ENCODE peak calls at places on chromosomes 3 and 15, in ten cellular contexts. E is fibroblast of mammary gland, S is GM13977, D is fibroblast of pulmonary artery, H is B cell, Z is GM12865, U is GM23338, J is thoracic aorta, T is prostate gland, B is endothelial cell. G is an unnamed sample.

GRCh38 chr3:30233924-30234666 is 372.3 kb upstream of the TGFBR2 start:
- DNase-seq in E (no peak), S (no peak), D (peak; percentile 55), H (no peak), Z (no peak), U (no peak), J (no peak), T (no peak), B (no peak), G (no peak)

GRCh38 chr3:188584958-188585689 is 431.2 kb downstream of the LPP start:
- DNase-seq in E (peak; percentile 28), S (no peak), D (peak; percentile 43), H (peak; percentile 32), Z (no peak), U (peak; percentile 50), J (no peak), T (no peak), B (no peak), G (no peak)

GRCh38 chr3:157239082-157239704 is 79.2 kb upstream of the CCNL1 start:
- DNase-seq in E (peak; percentile 60), S (peak; percentile 52), D (peak; percentile 66), H (peak; percentile 65), Z (peak; percentile 85), U (peak; percentile 87), J (no peak), T (peak; percentile 22), B (peak; percentile 78), G (peak; percentile 70)

GRCh38 chr3:172256101-172256687 is 192.1 kb downstream of the GHSR start:
- DNase-seq in E (peak; percentile 78), S (no peak), D (peak; percentile 85), H (no peak), Z (no peak), U (no peak), J (no peak), T (no peak), B (no peak), G (no peak)

GRCh38 chr15:40083756-40084101 is 24.9 kb downstream of the BMF start:
- DNase-seq in E (no peak), S (no peak), D (no peak), H (no peak), Z (no peak), U (no peak), J (no peak), T (no peak), B (no peak), G (no peak)

GRCh38 chr3:123110953-123111615 is 44.3 kb downstream of the PDIA5 start:
- DNase-seq in E (no peak), S (no peak), D (no peak), H (peak; percentile 13), Z (no peak), U (no peak), J (no peak), T (no peak), B (no peak), G (no peak)

GRCh38 chr3:186929186-186929585 is 1.1 kb upstream of the ST6GAL1 start:
- DNase-seq in E (no peak), S (no peak), D (no peak), H (no peak), Z (no peak), U (no peak), J (no peak), T (peak; percentile 47), B (no peak), G (no peak)

GRCh38 chr3:136251511-136251910 is 1.4 kb downstream of the PCCB start:
- DNase-seq in E (no peak), S (peak; percentile 24), D (no peak), H (no peak), Z (no peak), U (no peak), J (no peak), T (no peak), B (no peak), G (peak; percentile 23)

GRCh38 chr3:69763976-69764851 is 24.9 kb downstream of the MITF start:
- DNase-seq in E (no peak), S (peak; percentile 11), D (no peak), H (no peak), Z (no peak), U (no peak), J (no peak), T (no peak), B (no peak), G (peak; percentile 16)

GRCh38 chr15:66942649-66943390 is 122.6 kb upstream of the SMAD3 start:
- DNase-seq in E (no peak), S (no peak), D (no peak), H (no peak), Z (no peak), U (no peak), J (no peak), T (no peak), B (no peak), G (no peak)

DNA sequence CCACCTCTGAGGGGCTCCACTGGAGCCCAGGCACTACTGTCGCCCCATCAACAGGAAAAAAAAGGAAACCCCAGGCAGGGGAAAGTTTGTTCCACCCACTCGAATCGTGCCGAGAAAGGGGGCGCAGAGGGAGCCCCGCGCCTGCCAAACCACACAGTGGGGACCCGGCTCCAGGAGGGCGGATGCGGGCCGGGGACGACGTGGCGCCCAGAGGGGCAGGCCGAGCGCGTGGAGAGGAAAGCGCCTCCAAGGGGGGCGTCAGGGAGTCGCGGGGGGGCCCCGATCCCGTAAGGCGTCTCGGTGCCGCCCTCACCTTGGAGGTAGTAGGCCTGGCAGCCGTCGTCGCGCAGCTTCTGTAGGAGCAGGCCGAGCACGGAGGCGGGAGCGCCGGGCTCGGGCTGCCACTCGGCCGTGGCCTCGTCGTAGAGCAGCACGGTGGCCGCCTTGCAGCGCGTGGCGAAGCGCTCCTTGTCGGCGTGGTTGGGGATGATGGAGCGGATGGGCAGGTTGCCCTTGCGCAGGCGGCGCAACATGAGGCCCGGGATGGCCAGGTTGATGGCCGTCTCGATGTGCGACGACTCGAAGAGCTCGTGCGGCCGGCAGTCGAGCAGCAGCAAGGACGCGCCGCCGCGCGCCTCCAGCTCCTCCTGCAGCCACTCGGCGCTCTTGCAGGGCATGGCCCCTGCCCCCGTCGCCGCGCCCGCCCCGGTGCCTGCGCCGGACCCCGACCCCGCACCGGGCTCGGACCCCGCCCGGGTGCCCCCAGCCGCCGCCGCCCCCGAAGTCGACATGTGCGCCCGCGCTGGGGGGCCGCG is 627 bp downstream of the DUSP7 start:
- DNase-seq in E (peak; percentile 53), S (peak; percentile 73), D (peak; percentile 62), H (peak; percentile 71), Z (peak; percentile 85), U (peak; percentile 81), J (no peak), T (no peak), B (peak; percentile 64), G (peak; percentile 52)
- TF ChIP-seq CTCF in E (no peak), S (peak; percentile 31), D (peak; percentile 9), H (no peak), Z (peak; percentile 46), U (no peak), J (no peak), T (peak; percentile 18), B (no peak), G (peak; percentile 30)

DNA sequence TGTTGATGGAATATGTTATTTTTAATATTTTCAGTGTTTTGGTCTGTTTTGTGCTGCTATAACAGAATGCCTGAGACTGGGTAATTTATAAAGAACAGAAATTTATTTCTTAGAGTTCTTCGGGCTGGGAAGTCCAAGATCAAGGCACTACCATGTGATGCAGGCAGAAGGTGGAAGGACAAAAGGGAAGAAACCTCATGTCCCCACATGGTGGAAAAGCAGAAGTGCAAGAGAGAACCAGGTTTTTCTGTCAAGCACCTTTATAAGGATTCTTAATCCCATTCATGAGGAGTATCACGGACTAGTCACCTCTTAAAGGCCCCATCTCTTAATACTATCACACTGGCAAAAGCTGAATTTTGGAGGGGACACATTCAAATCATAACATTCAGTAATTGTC is 57.9 kb upstream of the EPHB3 start:
- DNase-seq in E (no peak), S (no peak), D (no peak), H (no peak), Z (no peak), U (peak; percentile 23), J (no peak), T (no peak), B (no peak), G (no peak)
- TF ChIP-seq CTCF in E (no peak), S (no peak), D (no peak), H (no peak), Z (no peak), U (peak; percentile 16), J (no peak), T (no peak), B (no peak), G (no peak)

DNA sequence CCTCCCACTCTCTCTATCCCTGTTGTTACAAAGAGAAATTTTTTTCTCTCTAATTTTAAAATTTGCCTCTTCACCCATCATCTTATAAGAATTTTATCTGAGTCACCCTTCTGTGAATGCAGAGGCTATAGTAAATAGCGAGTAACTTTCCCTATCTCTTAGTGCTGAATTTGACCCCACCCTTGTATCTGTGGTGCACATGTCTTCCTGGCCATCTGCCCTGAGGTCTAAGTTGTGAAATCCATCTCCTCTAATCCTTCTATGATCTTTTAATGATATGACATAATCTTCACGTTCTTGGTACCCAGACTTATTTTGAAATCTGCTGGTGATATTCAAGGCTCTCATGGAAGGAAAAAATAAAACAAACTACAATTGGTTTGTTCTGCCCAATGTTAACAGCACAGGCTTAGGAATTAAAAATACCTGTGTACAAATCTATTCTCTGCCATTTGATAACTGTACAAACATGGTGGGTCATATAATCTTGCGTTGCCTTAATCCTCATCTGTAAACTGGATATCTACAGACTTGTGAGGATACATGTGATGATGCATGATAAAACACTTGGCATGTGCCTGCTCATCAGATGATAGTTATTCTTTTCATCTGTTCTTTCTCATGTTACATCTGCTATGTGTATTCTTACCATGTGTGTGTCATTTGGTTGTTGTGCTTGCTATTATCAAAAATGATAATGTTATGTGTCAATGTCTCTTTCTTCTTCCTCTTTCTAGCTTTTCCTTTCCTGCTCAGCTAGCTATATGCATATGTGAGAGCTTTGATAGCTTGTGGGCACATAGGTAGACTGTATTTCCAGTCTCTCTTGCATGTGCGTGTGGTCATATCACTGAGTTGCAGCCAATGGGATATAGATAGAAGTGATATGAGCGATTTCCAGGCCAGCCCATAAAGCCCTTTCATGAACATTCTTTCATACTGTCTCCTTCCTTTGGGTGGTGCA is 13.7 kb upstream of the CCR3 start:
- DNase-seq in E (peak; percentile 91), S (no peak), D (no peak), H (no peak), Z (no peak), U (no peak), J (no peak), T (no peak), B (no peak), G (no peak)
- TF ChIP-seq CTCF in E (no peak), S (no peak), D (no peak), H (no peak), Z (no peak), U (no peak), J (no peak), T (no peak), B (no peak), G (peak; percentile 0)

DNA sequence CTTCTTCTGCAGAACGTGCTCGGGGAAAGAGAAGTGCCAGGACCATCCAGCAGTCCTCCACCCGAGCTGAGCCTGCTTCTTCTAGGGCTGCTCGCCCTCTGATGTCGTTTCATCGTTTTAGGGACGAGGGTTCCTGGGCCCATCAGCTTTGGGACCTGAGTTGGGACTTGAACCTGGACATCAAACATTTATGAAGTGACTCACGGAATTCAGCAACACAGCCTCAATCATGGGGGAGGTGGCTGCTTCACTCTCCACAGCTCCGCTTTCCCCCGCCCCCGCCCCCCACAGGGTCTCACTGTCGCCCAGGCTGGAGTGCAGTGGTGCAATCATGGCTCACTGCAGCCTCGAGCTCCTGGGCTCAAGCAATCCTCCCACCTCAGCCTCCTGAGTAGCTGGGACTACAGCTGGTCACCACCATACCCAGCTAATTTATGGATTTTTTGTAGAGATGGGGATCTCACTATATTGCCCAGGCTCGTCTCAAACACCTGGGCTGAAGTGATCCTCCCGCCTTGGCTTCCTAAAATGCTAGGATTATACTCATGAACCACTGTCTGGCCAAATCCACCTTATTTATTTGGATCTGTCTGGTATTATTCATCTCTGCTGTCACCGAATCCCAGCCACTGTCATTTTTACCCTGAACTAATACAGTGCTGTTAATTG is 725 bp upstream of the SCAMP2 start:
- DNase-seq in E (peak; percentile 30), S (no peak), D (peak; percentile 13), H (no peak), Z (peak; percentile 37), U (peak; percentile 44), J (no peak), T (no peak), B (no peak), G (no peak)
- TF ChIP-seq CTCF in E (no peak), S (no peak), D (no peak), H (no peak), Z (no peak), U (no peak), J (no peak), T (no peak), B (no peak), G (no peak)

G was measured in GM10248.